ENCODE peak calls at places on chromosomes 6 and 20, in six cellular contexts. B is upper lobe of left lung, D is K562, J is A549, Y is HepG2, C is GM12878. U is an unnamed sample.

GRCh38 chr6:53011993-53012392 is 16.9 kb upstream of the GSTA4 start:
- ATAC-seq in B (no peak), D (no peak), J (no peak), Y (no peak), C (no peak), U (no peak)

GRCh38 chr6:90083891-90084290 is 189.6 kb downstream of the GJA10 start:
- ATAC-seq in B (no peak), D (peak; percentile 88), J (no peak), Y (no peak), C (peak; percentile 70), U (no peak)

GRCh38 chr6:64238071-64238470 is 602.5 kb downstream of the PHF3 start:
- ATAC-seq in B (no peak), D (no peak), J (no peak), Y (no peak), C (no peak), U (no peak)

GRCh38 chr6:20221448-20221847 is 9.2 kb upstream of the MBOAT1 start:
- ATAC-seq in B (no peak), D (no peak), J (no peak), Y (no peak), C (no peak), U (no peak)

GRCh38 chr20:41078329-41078728 is 49.7 kb downstream of the TOP1 start:
- ATAC-seq in B (peak; percentile 83), D (peak; percentile 31), J (peak; percentile 82), Y (peak; percentile 91), C (peak; percentile 71), U (peak; percentile 51)

GRCh38 chr6:56022678-56023077 is 147.3 kb upstream of the BMP5 start:
- ATAC-seq in B (no peak), D (no peak), J (no peak), Y (no peak), C (no peak), U (no peak)

GRCh38 chr6:133184798-133185380 is 56.3 kb upstream of the EYA4 start:
- ATAC-seq in B (no peak), D (no peak), J (no peak), Y (no peak), C (no peak), U (no peak)

GRCh38 chr6:151690768-151691562 is 116.5 kb upstream of the ESR1 start:
- ATAC-seq in B (peak; percentile 63), D (no peak), J (no peak), Y (peak; percentile 70), C (peak; percentile 97), U (peak; percentile 72)

GRCh38 chr6:131954775-131955107 is 3.6 kb upstream of the CCN2 start:
- ATAC-seq in B (peak; percentile 75), D (no peak), J (peak; percentile 45), Y (no peak), C (no peak), U (peak; percentile 15)

GRCh38 chr6:93918258-93918657 is 498.9 kb upstream of the EPHA7 start:
- ATAC-seq in B (no peak), D (no peak), J (no peak), Y (no peak), C (no peak), U (no peak)

GRCh38 chr6:39054577-39055142 is 6.1 kb downstream of the GLP1R start:
- ATAC-seq in B (peak; percentile 17), D (peak; percentile 16), J (no peak), Y (peak; percentile 20), C (peak; percentile 61), U (no peak)

GRCh38 chr6:131125431-131125830 is 9.8 kb upstream of the AKAP7 start:
- ATAC-seq in B (no peak), D (no peak), J (no peak), Y (no peak), C (no peak), U (no peak)

GRCh38 chr20:535958-536357 is 7.6 kb downstream of the CSNK2A1 start:
- ATAC-seq in B (no peak), D (peak; percentile 70), J (peak; percentile 47), Y (no peak), C (peak; percentile 75), U (no peak)

GRCh38 chr6:1348675-1349074 is 36.8 kb downstream of the FOXQ1 start:
- ATAC-seq in B (peak; percentile 92), D (no peak), J (no peak), Y (no peak), C (no peak), U (peak; percentile 81)

GRCh38 chr6:53264337-53264736 is 84.4 kb downstream of the ELOVL5 start:
- ATAC-seq in B (no peak), D (no peak), J (no peak), Y (peak; percentile 83), C (no peak), U (no peak)

GRCh38 chr6:46217671-46218131 is 46.9 kb upstream of the ENPP5 start:
- ATAC-seq in B (no peak), D (no peak), J (no peak), Y (no peak), C (peak; percentile 75), U (peak; percentile 79)

GRCh38 chr20:47648943-47649342 is 136.3 kb downstream of the SULF2 start:
- ATAC-seq in B (no peak), D (no peak), J (no peak), Y (no peak), C (no peak), U (no peak)

GRCh38 chr6:119052292-119052889 is 26.1 kb downstream of the FAM184A start:
- ATAC-seq in B (no peak), D (peak; percentile 58), J (no peak), Y (peak; percentile 40), C (no peak), U (no peak)

GRCh38 chr20:25077610-25078169 is 4.3 kb downstream of the VSX1 start:
- ATAC-seq in B (peak; percentile 49), D (no peak), J (peak; percentile 78), Y (peak; percentile 91), C (peak; percentile 79), U (peak; percentile 77)

GRCh38 chr6:56347526-56347925 is 100.1 kb upstream of the COL21A1 start:
- ATAC-seq in B (no peak), D (no peak), J (no peak), Y (no peak), C (no peak), U (no peak)

GRCh38 chr6:41652876-41653641 is 14.8 kb downstream of the MDFI start:
- ATAC-seq in B (peak; percentile 37), D (peak; percentile 77), J (no peak), Y (peak; percentile 11), C (no peak), U (no peak)

GRCh38 chr6:84709121-84709520 is 55.3 kb downstream of the TBX18 start:
- ATAC-seq in B (no peak), D (no peak), J (no peak), Y (no peak), C (no peak), U (no peak)

GRCh38 chr20:36454664-36455427 is 86.5 kb upstream of the MYL9 start:
- ATAC-seq in B (peak; percentile 82), D (peak; percentile 30), J (peak; percentile 55), Y (peak; percentile 86), C (no peak), U (peak; percentile 81)

GRCh38 chr20:24738981-24739633 is 210.0 kb upstream of the CST7 start:
- ATAC-seq in B (no peak), D (no peak), J (no peak), Y (no peak), C (peak; percentile 54), U (no peak)

GRCh38 chr6:14132244-14133220 is 15.0 kb downstream of the CD83 start:
- ATAC-seq in B (no peak), D (no peak), J (no peak), Y (peak; percentile 36), C (no peak), U (no peak)
- TF ChIP-seq EP300 in B (no peak), D (no peak), J (no peak), Y (no peak), C (no peak), U (no peak)

GRCh38 chr6:170285482-170285881 is 5.4 kb downstream of the DLL1 start:
- ATAC-seq in B (no peak), D (no peak), J (no peak), Y (no peak), C (no peak), U (no peak)
- H3K27ac ChIP-seq in B (no peak overlapping the region), D (no peak overlapping the region), J (no peak overlapping the region), Y (no peak overlapping the region), C (no peak overlapping the region), U (no peak overlapping the region)

GRCh38 chr6:149499066-149499465 is 14.3 kb upstream of the ZC3H12D start:
- ATAC-seq in B (no peak), D (no peak), J (no peak), Y (peak; percentile 63), C (no peak), U (no peak)
- TF ChIP-seq EP300 in B (no peak), D (no peak), J (no peak), Y (no peak), C (no peak), U (no peak)

GRCh38 chr6:3457710-3458605 is 1.1 kb upstream of the SLC22A23 start:
- ATAC-seq in B (no peak), D (peak; percentile 5), J (peak; percentile 71), Y (peak; percentile 45), C (no peak), U (peak; percentile 31)
- H3K27ac ChIP-seq in B (peak overlapping the region; percentile 69), D (no peak overlapping the region), J (peak overlapping the region; percentile 89), Y (no peak overlapping the region), C (no peak overlapping the region), U (peak overlapping the region; percentile 80)

GRCh38 chr6:111691345-111692225 is 85.9 kb upstream of the TRAF3IP2 start:
- ATAC-seq in B (no peak), D (no peak), J (no peak), Y (no peak), C (no peak), U (peak; percentile 46)
- TF ChIP-seq EP300 in B (no peak), D (no peak), J (no peak), Y (no peak), C (no peak), U (no peak)

DNA sequence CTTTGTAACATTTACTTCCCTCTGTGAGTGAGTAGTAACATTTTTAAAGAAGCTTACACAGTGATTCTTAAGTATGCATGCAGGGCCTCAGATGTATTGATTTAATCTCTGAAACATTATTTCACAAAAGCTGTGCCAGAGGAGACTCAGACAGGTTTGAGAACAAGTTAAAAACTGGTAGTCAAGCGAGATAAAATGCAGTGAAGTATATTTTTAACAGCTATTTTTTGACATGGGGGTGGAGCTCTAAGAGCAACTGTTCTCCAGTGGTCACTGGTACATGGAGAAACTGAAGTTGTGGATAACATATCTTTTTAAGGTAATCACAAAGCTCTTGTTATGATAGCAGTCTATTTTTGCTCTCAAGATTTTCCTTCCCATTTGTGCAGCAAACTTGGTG is 20.4 kb downstream of the DSTN start:
- ATAC-seq in B (no peak), D (no peak), J (no peak), Y (no peak), C (no peak), U (peak; percentile 55)
- H3K27ac ChIP-seq in B (peak overlapping the region; percentile 28), D (no peak overlapping the region), J (no peak overlapping the region), Y (no peak overlapping the region), C (no peak overlapping the region), U (peak overlapping the region; percentile 81)

U was measured in gastroesophageal sphincter.